ENCODE peak calls at places on chromosomes 16 and 17, in nine cellular contexts. H is stimulated activated CD4-positive, alpha-beta T cell treated with anti-CD3 and anti-CD28 coated beads, Interleukin-1b, Interleukin-23, amount 100 ng/mL, for 24 hours; L is A549; S is CD8-positive, alpha-beta T cell; Z is EL; Y is GM19239; T is left ventricle myocardium inferior; O is activated CD8-positive, alpha-beta memory T cell treated with anti-CD3 and anti-CD28 coated beads for 24 hours; N is mesothelial cell of epicardium. J is an unnamed sample.

GRCh38 chr17:39064374-39064773 is 87.1 kb downstream of the PLXDC1 start:
- DNase-seq in T (no peak), S (no peak), N (no peak), Z (peak), H (no peak), L (no peak), O (no peak), Y (no peak), J (peak)

GRCh38 chr17:14298221-14298994 is 2.5 kb upstream of the HS3ST3B1 start:
- DNase-seq in Y (no peak), T (no peak), Z (no peak), L (no peak), O (no peak), S (no peak), N (no peak), H (no peak), J (no peak)

GRCh38 chr17:78965369-78965982 is 14.2 kb downstream of the LGALS3BP start:
- DNase-seq in O (no peak), T (no peak), Y (no peak), S (no peak), N (no peak), Z (no peak), H (no peak), L (no peak), J (peak)

GRCh38 chr17:73271078-73271477 is 9.4 kb upstream of the CPSF4L start:
- DNase-seq in H (no peak), S (no peak), T (no peak), N (no peak), Z (no peak), Y (peak), O (no peak), L (no peak), J (no peak)

GRCh38 chr16:20147091-20147490 is 73.4 kb upstream of the GPR139 start:
- DNase-seq in Y (no peak), T (no peak), Z (no peak), H (no peak), S (no peak), N (no peak), O (no peak), L (no peak), J (no peak)

GRCh38 chr17:81794509-81794908 is 9.4 kb upstream of the GCGR start:
- DNase-seq in Y (no peak), T (no peak), L (no peak), H (no peak), N (no peak), O (no peak), Z (no peak), S (no peak), J (peak)

GRCh38 chr16:23496826-23497542 is 13.3 kb downstream of the GGA2 start:
- DNase-seq in T (no peak), H (no peak), Z (peak), Y (no peak), N (no peak), S (no peak), L (no peak), O (no peak), J (no peak)

GRCh38 chr17:7855643-7856080 is 796 bp downstream of the TMEM88 start:
- DNase-seq in Y (no peak), O (no peak), Z (no peak), S (no peak), L (no peak), T (no peak), N (no peak), H (no peak), J (no peak)

J was measured in myocyte.